ENCODE peak calls at places on chromosomes 13 and 19, in four cellular contexts. O is K562, U is HepG2, N is GM12878. L is an unnamed sample.

GRCh38 chr19:35451278-35452096 is 3.4 kb downstream of the FFAR2 start:
- DNase-seq in O (no peak), U (no peak), N (peak), L (no peak)

GRCh38 chr19:38557205-38557799 is 60.5 kb downstream of the MAP4K1 start:
- DNase-seq in O (peak), U (no peak), N (peak), L (no peak)

GRCh38 chr19:10981496-10981895 is 20.7 kb downstream of the SMARCA4 start:
- DNase-seq in O (no peak), U (no peak), N (no peak), L (no peak)

GRCh38 chr19:35262101-35262761 is 6.5 kb upstream of the USF2 start:
- DNase-seq in O (no peak), U (no peak), N (no peak), L (peak)

GRCh38 chr13:50678464-50679162 is 164.9 kb downstream of the DLEU7 start:
- DNase-seq in O (peak), U (no peak), N (no peak), L (no peak)

GRCh38 chr19:1045247-1045603 is 5.3 kb downstream of the ABCA7 start:
- DNase-seq in O (peak), U (peak), N (no peak), L (peak)

GRCh38 chr13:109821038-109821545 is 34.7 kb upstream of the IRS2 start:
- DNase-seq in O (no peak), U (no peak), N (no peak), L (no peak)

GRCh38 chr19:15722956-15723355 is 4.9 kb upstream of the OR10H2 start:
- DNase-seq in O (no peak), U (no peak), N (no peak), L (no peak)

GRCh38 chr13:63044617-63045016 is 1629.0 kb upstream of the PCDH20 start:
- DNase-seq in O (no peak), U (no peak), N (no peak), L (no peak)

GRCh38 chr13:107361666-107362065 is 793.7 kb upstream of the ARGLU1 start:
- DNase-seq in O (no peak), U (no peak), N (no peak), L (no peak)

GRCh38 chr13:27352698-27353097 is 71.7 kb upstream of the GTF3A start:
- DNase-seq in O (no peak), U (no peak), N (no peak), L (no peak)

GRCh38 chr13:27868639-27869435 is 51.0 kb upstream of the PDX1 start:
- DNase-seq in O (no peak), U (no peak), N (no peak), L (no peak)

GRCh38 chr13:87925006-87925405 is 253.8 kb downstream of the SLITRK5 start:
- DNase-seq in O (no peak), U (no peak), N (no peak), L (no peak)

GRCh38 chr19:48724796-48725753 is 5.5 kb upstream of the MAMSTR start:
- DNase-seq in O (peak), U (no peak), N (no peak), L (no peak)

GRCh38 chr13:23458972-23459371 is 25.5 kb upstream of the SACS start:
- DNase-seq in O (no peak), U (no peak), N (no peak), L (no peak)

DNA sequence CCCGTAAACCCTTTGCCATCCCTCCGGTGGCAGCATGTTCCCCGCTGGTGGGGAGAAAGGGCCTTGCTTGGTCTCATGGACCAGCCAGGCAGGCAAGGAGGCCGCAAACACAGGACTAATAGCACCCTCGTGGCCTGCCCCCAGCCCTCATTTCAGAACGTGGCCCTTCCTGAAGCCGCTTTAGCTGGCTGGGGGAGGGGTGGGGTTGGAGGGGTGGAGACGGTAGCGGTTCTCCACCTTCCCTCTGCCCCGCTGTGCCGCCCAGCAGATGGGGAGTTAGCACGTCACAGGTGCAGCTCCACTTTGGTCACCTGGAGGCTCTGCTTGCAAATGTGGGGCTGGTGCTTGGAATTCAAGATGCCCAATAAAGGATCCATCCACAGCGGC is 59.3 kb upstream of the URI1 start:
- DNase-seq in O (no peak), U (no peak), N (no peak), L (peak)
- TF ChIP-seq SP1 in O (no peak), U (no peak), N (no peak), L (no peak)

GRCh38 chr13:43852923-43853404 is 26.6 kb downstream of the CCDC122 start:
- DNase-seq in O (no peak), U (no peak), N (no peak), L (no peak)

GRCh38 chr13:43846496-43846895 is 33.0 kb downstream of the CCDC122 start:
- DNase-seq in O (no peak), U (no peak), N (no peak), L (no peak)

DNA sequence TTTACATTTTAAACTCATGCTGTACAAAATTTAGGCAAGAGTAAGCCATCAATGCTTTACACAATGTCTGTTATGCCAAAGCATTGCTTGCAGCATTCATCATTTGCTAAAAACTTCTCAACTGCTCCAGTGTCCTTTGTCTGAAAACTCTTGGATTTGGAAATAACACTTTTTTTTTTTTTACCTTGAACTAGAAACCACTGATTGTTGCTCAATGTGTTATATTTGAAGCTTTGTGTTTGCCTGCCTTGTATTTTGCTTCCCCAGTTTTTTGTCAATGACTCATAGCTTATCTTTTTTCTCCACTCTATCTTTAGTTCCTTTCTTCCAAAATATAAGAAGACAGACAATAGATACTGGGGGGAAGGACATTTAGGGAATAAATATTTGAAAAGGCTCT is 31.3 kb downstream of the CCDC122 start:
- DNase-seq in O (no peak), U (peak), N (no peak), L (no peak)
- TF ChIP-seq CBFB in O (no peak), U (no peak), N (no peak), L (no peak)

DNA sequence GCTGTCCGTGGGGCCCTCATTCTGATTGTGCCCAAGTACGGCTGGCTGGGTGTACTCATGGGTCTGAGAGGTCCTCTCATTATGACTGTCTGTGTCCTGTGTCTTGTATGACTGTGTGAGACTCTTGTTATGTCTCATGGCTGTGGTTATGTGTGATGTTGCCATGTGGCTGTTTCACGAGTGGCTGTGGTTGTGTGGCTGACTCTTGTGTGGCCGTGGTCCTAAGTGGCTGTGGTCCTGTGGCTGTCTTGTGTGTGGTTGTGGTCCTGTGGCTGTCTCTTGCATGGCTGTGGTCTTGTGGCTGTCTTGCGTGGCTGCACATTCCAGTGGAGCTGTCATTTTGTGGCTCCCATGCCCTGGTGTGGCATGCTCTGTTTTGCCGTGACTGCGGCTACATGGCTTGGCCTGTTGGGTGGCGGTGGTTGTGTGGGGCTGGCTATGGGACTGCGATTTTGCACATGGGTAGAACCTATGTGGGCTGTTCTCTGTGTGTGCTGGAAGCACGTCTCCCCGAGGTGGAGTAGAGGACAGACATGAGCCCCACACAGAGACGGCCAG is 2.5 kb downstream of the LYL1 start:
- DNase-seq in O (peak), U (no peak), N (peak), L (no peak)
- TF ChIP-seq SP1 in O (no peak), U (no peak), N (peak), L (no peak)

GRCh38 chr19:6125571-6125989 is 9.9 kb upstream of the ACSBG2 start:
- DNase-seq in O (peak), U (peak), N (peak), L (peak)
- TF ChIP-seq CBFB in O (no peak), U (no peak), N (no peak), L (no peak)

GRCh38 chr13:32538234-32538620 is 368 bp downstream of the N4BP2L2 start:
- DNase-seq in O (no peak), U (peak), N (no peak), L (peak)
- TF ChIP-seq SP1 in O (no peak), U (no peak), N (no peak), L (no peak)

DNA sequence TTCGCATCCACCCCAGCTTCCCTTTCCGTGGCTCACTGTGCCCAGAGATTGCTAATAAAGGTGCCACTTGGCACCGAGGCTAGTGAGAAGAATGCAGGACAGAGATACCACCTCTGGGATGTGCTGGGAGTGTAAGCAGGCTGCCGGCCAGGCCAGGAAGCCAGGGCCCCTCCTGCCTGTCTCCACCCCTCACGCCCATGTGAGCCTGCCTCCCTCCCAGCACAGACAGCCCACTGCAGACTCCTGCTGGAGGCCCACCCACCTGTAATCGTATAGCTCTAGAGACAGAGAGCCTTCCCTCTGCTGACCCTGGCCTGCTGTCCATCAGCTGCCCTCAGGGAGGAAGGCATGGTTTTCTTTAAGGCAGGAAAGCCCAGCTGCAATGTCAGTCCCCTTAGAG is 13.9 kb downstream of the VSTM2B start:
- DNase-seq in O (no peak), U (no peak), N (no peak), L (no peak)
- TF ChIP-seq CBFB in O (no peak), U (no peak), N (no peak), L (no peak)

L was measured in WTC11.